ENCODE peak calls at places on chromosomes 12 and 14, in six cellular contexts. U is HepG2, B is cardiac muscle cell, M is cardiac fibroblast, S is astrocyte of the spinal cord, J is A549. A is an unnamed sample.

GRCh38 chr14:66443785-66444184 is 42.4 kb upstream of the CCDC196 start:
- DNase-seq in U (no peak), B (no peak), M (no peak), S (no peak), J (no peak), A (no peak)

GRCh38 chr12:129844662-129845061 is 59.2 kb downstream of the TMEM132D start:
- DNase-seq in U (no peak), B (no peak), M (no peak), S (peak), J (no peak), A (no peak)

GRCh38 chr12:105912911-105913514 is 225.7 kb downstream of the NUAK1 start:
- DNase-seq in U (no peak), B (no peak), M (no peak), S (peak), J (no peak), A (no peak)

GRCh38 chr12:67982165-67982563 is 7.1 kb upstream of the IFNG-AS1 start:
- DNase-seq in U (no peak), B (no peak), M (no peak), S (peak), J (no peak), A (no peak)

GRCh38 chr12:24997970-24998582 is 49.2 kb upstream of the BCAT1 start:
- DNase-seq in U (no peak), B (peak), M (peak), S (peak), J (no peak), A (peak)

GRCh38 chr12:82413994-82414393 is 55.7 kb downstream of the METTL25 start:
- DNase-seq in U (no peak), B (no peak), M (no peak), S (peak), J (no peak), A (peak)

GRCh38 chr12:1776139-1776975 is 44.0 kb upstream of the LRTM2 start:
- DNase-seq in U (no peak), B (peak), M (peak), S (peak), J (peak), A (no peak)

GRCh38 chr12:44775916-44776315 is 100.2 kb downstream of the NELL2 start:
- DNase-seq in U (no peak), B (no peak), M (no peak), S (no peak), J (no peak), A (no peak)

GRCh38 chr14:73784988-73785313 is 66.7 kb upstream of the PTGR2 start:
- DNase-seq in U (no peak), B (no peak), M (no peak), S (no peak), J (no peak), A (no peak)

GRCh38 chr14:90757452-90757851 is 58.8 kb downstream of the TTC7B start:
- DNase-seq in U (no peak), B (no peak), M (no peak), S (no peak), J (no peak), A (no peak)

GRCh38 chr12:19998968-19999792 is 369.2 kb upstream of the PDE3A start:
- DNase-seq in U (no peak), B (no peak), M (no peak), S (no peak), J (peak), A (no peak)

GRCh38 chr14:33118653-33119052 is 180.0 kb downstream of the NPAS3 start:
- DNase-seq in U (no peak), B (no peak), M (no peak), S (peak), J (no peak), A (no peak)

GRCh38 chr12:88111074-88111652 is 30.7 kb downstream of the CEP290 start:
- DNase-seq in U (peak), B (peak), M (peak), S (peak), J (peak), A (peak)

GRCh38 chr12:128966411-128966810 is 113.1 kb downstream of the GLT1D1 start:
- DNase-seq in U (no peak), B (no peak), M (no peak), S (no peak), J (no peak), A (no peak)

GRCh38 chr14:92651106-92651792 is 97.2 kb downstream of the LGMN start:
- DNase-seq in U (no peak), B (peak), M (no peak), S (no peak), J (no peak), A (no peak)

GRCh38 chr12:111448831-111449790 is 43.4 kb downstream of the SH2B3 start:
- DNase-seq in U (no peak), B (no peak), M (no peak), S (no peak), J (no peak), A (no peak)

GRCh38 chr12:101298426-101298825 is 18.5 kb downstream of the UTP20 start:
- DNase-seq in U (no peak), B (peak), M (peak), S (peak), J (peak), A (no peak)

GRCh38 chr12:16349132-16349463 is 1.7 kb downstream of the MGST1 start:
- DNase-seq in U (peak), B (peak), M (peak), S (peak), J (peak), A (peak)

GRCh38 chr12:124994435-124994975 is 1.1 kb downstream of the BRI3BP start:
- DNase-seq in U (no peak), B (peak), M (no peak), S (peak), J (peak), A (no peak)

GRCh38 chr12:68896881-68897540 is 36.0 kb downstream of the CPM start:
- DNase-seq in U (no peak), B (peak), M (no peak), S (no peak), J (no peak), A (no peak)

GRCh38 chr12:130592641-130593040 is 123.5 kb downstream of the RIMBP2 start:
- DNase-seq in U (no peak), B (no peak), M (no peak), S (no peak), J (no peak), A (no peak)

GRCh38 chr14:104585966-104586702 is 6.6 kb downstream of the C14orf180 start:
- DNase-seq in U (no peak), B (peak), M (peak), S (no peak), J (no peak), A (no peak)

GRCh38 chr14:54597795-54598443 is 31.0 kb downstream of the SAMD4A start:
- DNase-seq in U (no peak), B (peak), M (no peak), S (peak), J (no peak), A (no peak)

GRCh38 chr12:89091293-89091841 is 260.9 kb downstream of the DUSP6 start:
- DNase-seq in U (no peak), B (no peak), M (no peak), S (no peak), J (no peak), A (no peak)

GRCh38 chr12:22474970-22475720 is 69.2 kb downstream of the C2CD5 start:
- DNase-seq in U (no peak), B (no peak), M (no peak), S (peak), J (peak), A (peak)

GRCh38 chr12:68538722-68539614 is 71.7 kb upstream of the RAP1B start:
- DNase-seq in U (no peak), B (peak), M (peak), S (peak), J (no peak), A (no peak)

GRCh38 chr14:69682607-69683263 is 71.3 kb downstream of the SUSD6 start:
- DNase-seq in U (peak), B (peak), M (peak), S (no peak), J (no peak), A (no peak)

GRCh38 chr12:132560421-132560830 is 50.0 kb downstream of the LRCOL1 start:
- DNase-seq in U (no peak), B (no peak), M (no peak), S (no peak), J (peak), A (no peak)

GRCh38 chr14:58362798-58363412 is 32.8 kb upstream of the TOMM20L start:
- DNase-seq in U (peak), B (peak), M (peak), S (peak), J (peak), A (peak)
- TF ChIP-seq CTCF in U (peak), B (peak), M (no peak), S (peak), J (peak), A (peak)

DNA sequence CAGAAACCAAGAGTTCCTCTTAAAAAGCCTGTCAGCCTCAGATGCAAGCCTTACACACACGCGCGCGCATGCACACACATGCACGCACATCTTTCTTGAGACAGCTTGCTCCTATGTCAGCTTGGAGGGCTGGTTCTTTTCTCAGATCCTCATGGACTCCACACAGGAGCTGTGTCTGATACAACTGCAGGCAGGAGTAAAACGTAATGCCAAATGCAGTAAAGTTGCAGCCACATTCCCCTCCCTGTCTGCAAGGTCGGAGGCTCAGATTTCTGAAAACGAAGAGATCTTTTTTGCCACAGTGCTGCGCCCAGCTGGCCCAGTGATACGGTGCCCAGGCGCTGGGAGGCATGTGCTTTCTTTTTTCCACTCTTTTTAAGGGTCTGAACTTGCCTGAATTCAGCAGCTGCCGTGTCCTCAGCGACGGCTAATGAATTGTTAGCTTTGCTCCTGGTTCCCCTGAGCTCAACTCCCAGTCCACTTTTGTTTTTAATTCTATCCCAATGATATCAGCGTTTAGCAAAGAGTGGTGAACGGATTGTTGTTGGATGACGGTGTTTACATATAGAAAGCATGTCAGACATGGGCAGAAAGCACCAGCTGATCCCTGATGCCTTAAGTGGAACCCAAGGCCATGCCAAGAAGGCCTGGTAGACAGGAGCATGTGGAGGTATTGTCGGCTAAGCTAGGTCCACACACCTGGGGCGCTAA is 72.9 kb upstream of the FOXN3 start:
- DNase-seq in U (no peak), B (peak), M (peak), S (peak), J (no peak), A (no peak)
- H3K4me3 ChIP-seq in U (no peak), B (no peak), M (no peak), S (no peak), J (no peak), A (no peak)

GRCh38 chr14:22598896-22599244 is 770 bp downstream of the ABHD4 start:
- DNase-seq in U (peak), B (peak), M (peak), S (peak), J (peak), A (peak)
- TF ChIP-seq CTCF in U (peak), B (peak), M (peak), S (peak), J (peak), A (peak)

DNA sequence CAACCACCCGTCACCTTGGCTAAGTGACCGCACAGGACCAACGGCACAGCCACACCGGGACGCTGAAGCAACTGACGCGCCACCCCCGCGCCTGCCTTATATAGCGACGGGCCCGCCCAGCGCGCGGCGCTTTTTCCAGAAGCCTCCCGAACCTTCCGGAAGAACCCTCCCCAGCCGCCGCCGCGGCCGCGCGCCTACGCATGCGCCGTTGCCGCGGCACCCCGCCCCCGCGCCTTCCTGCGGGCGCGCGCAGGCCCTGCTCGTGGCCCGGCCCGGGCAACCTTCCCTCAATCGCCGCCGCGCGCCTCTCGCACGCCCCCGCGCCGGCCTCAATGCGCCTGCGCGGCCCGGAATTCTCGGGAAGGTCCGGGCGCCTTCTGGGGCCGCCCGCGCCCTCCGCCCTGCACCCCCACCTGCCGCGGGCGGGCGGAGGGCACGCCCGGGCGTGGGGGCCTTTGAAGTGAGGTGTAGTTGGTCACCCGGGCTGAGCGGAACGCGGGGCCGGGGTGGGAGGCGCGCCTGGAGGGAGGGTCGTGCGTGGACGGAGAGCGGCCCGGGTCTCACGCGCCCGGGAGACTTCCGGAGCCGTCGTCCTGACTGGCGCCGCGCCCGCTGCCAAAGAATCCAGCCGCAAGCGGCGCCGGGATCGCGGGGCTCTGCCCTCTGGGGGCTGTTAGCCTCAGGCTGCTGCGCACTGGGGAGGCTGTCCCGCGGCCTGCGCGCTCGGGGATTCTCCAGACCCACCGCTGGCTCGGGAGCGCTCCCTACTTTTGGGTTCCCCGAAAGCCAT is at the start of gene HSP90AA1:
- DNase-seq in U (peak), B (peak), M (peak), S (peak), J (peak), A (no peak)
- H3K4me3 ChIP-seq in U (peak), B (peak), M (peak), S (peak), J (peak), A (peak)

GRCh38 chr14:24279301-24280186 is 8.1 kb upstream of the RABGGTA start:
- DNase-seq in U (no peak), B (no peak), M (peak), S (no peak), J (peak), A (no peak)
- TF ChIP-seq CTCF in U (peak), B (peak), M (peak), S (no peak), J (no peak), A (peak)

GRCh38 chr12:6376965-6377666 is 1.8 kb upstream of the SCNN1A start:
- DNase-seq in U (no peak), B (no peak), M (no peak), S (no peak), J (no peak), A (no peak)
- H3K4me3 ChIP-seq in U (peak), B (no peak), M (no peak), S (no peak), J (no peak), A (no peak)

GRCh38 chr12:32679091-32679909 is at the start of gene DNM1L:
- DNase-seq in U (peak), B (peak), M (peak), S (peak), J (peak), A (peak)
- TF ChIP-seq CTCF in U (peak), B (peak), M (no peak), S (no peak), J (no peak), A (no peak)

DNA sequence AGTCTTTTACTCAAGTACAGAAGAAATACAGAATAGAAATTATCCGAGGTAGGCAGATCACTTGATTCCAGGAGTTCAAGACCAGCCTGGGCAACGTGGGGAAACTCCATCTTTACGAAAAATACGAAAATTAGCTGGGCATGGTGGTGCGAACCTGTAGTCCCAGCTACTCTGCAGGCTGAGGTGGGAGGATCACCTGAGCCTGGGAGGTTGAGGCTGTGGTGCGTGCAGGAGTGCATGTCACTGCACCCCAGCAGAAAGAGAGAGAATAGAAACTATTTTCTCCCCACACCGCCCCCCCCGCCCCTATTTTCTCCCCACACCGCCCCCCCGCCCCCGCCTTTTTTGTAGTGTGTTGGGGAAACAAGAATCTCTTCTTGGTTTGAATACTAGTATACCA is 2.2 kb downstream of the DNM1L start:
- DNase-seq in U (no peak), B (no peak), M (no peak), S (no peak), J (no peak), A (no peak)
- H3K4me3 ChIP-seq in U (no peak), B (no peak), M (no peak), S (no peak), J (peak), A (peak)

GRCh38 chr12:51819851-51820720 is 28.4 kb downstream of the FIGNL2 start:
- DNase-seq in U (no peak), B (no peak), M (no peak), S (peak), J (peak), A (no peak)
- TF ChIP-seq CTCF in U (no peak), B (peak), M (no peak), S (no peak), J (no peak), A (no peak)

DNA sequence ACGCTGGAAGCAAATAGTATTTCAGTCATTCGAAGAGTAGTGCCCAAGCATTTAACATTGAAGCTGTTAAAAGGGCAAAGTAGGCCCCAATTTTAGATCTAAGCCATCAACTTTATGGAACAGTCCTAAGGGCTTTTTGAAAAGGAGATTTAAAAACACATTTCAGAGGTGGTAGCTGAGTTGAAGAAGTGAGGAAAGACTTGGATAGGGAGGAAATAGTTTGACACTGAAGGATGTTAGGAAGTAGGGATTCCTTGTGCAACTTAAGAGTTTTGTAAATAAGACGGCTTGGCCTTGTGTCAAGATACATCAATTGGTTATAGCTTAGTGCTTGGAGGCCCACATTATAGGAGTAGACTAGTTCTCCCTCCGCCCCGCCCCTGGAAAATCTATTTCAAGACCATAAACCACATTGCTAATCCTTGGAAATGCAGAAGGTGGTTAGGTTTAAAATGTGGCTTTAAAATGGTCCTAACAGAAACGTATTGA is 822 bp upstream of the TUBA1B start:
- DNase-seq in U (no peak), B (peak), M (peak), S (peak), J (no peak), A (no peak)
- H3K4me3 ChIP-seq in U (peak), B (peak), M (peak), S (peak), J (peak), A (peak)